ENCODE peak calls at places on chromosomes 3 and 15, in seven cellular contexts. One of them, this sample, is unnamed.

GRCh38 chr3:100400782-100401673 is at the start of the genes LNP1 and TOMM70:
- DNase-seq in HL-60: peak
- DNase-seq in prostate gland: peak
- DNase-seq in psoas muscle: peak
- DNase-seq in body of pancreas: peak
- DNase-seq in CD8-positive, alpha-beta T cell: peak
- DNase-seq in testis: peak
- DNase-seq in this sample: peak

GRCh38 chr3:29646042-29646441 is 365.2 kb downstream of the RBMS3 start:
- DNase-seq in HL-60: no peak
- DNase-seq in prostate gland: no peak
- DNase-seq in psoas muscle: no peak
- DNase-seq in body of pancreas: no peak
- DNase-seq in CD8-positive, alpha-beta T cell: no peak
- DNase-seq in testis: no peak
- DNase-seq in this sample: no peak

GRCh38 chr3:183293966-183294365 is 40.9 kb downstream of the B3GNT5 start:
- DNase-seq in HL-60: no peak
- DNase-seq in prostate gland: no peak
- DNase-seq in psoas muscle: no peak
- DNase-seq in body of pancreas: no peak
- DNase-seq in CD8-positive, alpha-beta T cell: no peak
- DNase-seq in testis: no peak
- DNase-seq in this sample: no peak

GRCh38 chr3:118480101-118480860 is 554.4 kb downstream of the IGSF11 start:
- DNase-seq in HL-60: no peak
- DNase-seq in prostate gland: no peak
- DNase-seq in psoas muscle: no peak
- DNase-seq in body of pancreas: no peak
- DNase-seq in CD8-positive, alpha-beta T cell: no peak
- DNase-seq in testis: no peak
- DNase-seq in this sample: no peak

GRCh38 chr3:194287977-194288706 is 63.0 kb downstream of the CPN2 start:
- DNase-seq in HL-60: no peak
- DNase-seq in prostate gland: no peak
- DNase-seq in psoas muscle: no peak
- DNase-seq in body of pancreas: peak
- DNase-seq in CD8-positive, alpha-beta T cell: no peak
- DNase-seq in testis: no peak
- DNase-seq in this sample: peak

GRCh38 chr3:190972840-190973270 is 110.4 kb upstream of the GMNC start:
- DNase-seq in HL-60: no peak
- DNase-seq in prostate gland: no peak
- DNase-seq in psoas muscle: no peak
- DNase-seq in body of pancreas: no peak
- DNase-seq in CD8-positive, alpha-beta T cell: no peak
- DNase-seq in testis: no peak
- DNase-seq in this sample: no peak

GRCh38 chr15:57566840-57567239 is 24.9 kb upstream of the MYZAP start:
- DNase-seq in HL-60: no peak
- DNase-seq in prostate gland: peak
- DNase-seq in psoas muscle: no peak
- DNase-seq in body of pancreas: peak
- DNase-seq in CD8-positive, alpha-beta T cell: no peak
- DNase-seq in testis: no peak
- DNase-seq in this sample: no peak

GRCh38 chr15:79595995-79596622 is 164.0 kb downstream of the MINAR1 start:
- DNase-seq in HL-60: peak
- DNase-seq in prostate gland: peak
- DNase-seq in psoas muscle: no peak
- DNase-seq in body of pancreas: peak
- DNase-seq in CD8-positive, alpha-beta T cell: peak
- DNase-seq in testis: peak
- DNase-seq in this sample: peak

GRCh38 chr3:94529821-94530220 is 467.0 kb downstream of the NSUN3 start:
- DNase-seq in HL-60: no peak
- DNase-seq in prostate gland: no peak
- DNase-seq in psoas muscle: no peak
- DNase-seq in body of pancreas: no peak
- DNase-seq in CD8-positive, alpha-beta T cell: no peak
- DNase-seq in testis: no peak
- DNase-seq in this sample: no peak

GRCh38 chr3:155079795-155080546 is at the start of gene MME:
- DNase-seq in HL-60: no peak
- DNase-seq in prostate gland: peak
- DNase-seq in psoas muscle: peak
- DNase-seq in body of pancreas: peak
- DNase-seq in CD8-positive, alpha-beta T cell: no peak
- DNase-seq in testis: peak
- DNase-seq in this sample: peak

DNA sequence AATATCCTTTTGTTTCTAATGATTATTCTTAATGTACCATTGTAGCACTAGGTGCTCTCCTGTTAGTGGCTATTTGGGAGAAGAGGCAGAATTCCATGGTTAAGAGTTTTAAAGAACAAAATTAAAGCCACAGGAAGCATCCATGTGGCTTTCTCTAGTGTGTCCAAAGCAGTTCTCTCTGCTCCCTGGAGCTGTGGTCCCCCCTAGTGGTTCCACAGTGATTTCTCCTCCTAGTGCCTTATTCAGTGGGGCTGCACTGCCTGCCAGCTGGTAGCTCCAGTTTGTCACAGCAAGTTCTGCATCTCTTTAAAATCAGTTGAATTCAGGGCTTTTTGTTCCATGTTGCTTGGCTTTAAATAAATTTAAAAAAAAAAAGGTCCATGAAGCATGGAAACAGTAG is 39.6 kb upstream of the FAM98B start:
- DNase-seq in HL-60: peak
- DNase-seq in prostate gland: no peak
- DNase-seq in psoas muscle: peak
- DNase-seq in body of pancreas: peak
- DNase-seq in CD8-positive, alpha-beta T cell: no peak
- DNase-seq in testis: peak
- DNase-seq in this sample: peak
- TF ChIP-seq CTCF in HL-60: no peak
- TF ChIP-seq CTCF in prostate gland: no peak
- TF ChIP-seq CTCF in psoas muscle: peak
- TF ChIP-seq CTCF in body of pancreas: peak
- TF ChIP-seq CTCF in CD8-positive, alpha-beta T cell: no peak
- TF ChIP-seq CTCF in testis: peak
- TF ChIP-seq CTCF in this sample: peak

GRCh38 chr3:119731545-119732343 is 28.9 kb downstream of the CFAP91 start:
- DNase-seq in HL-60: no peak
- DNase-seq in prostate gland: no peak
- DNase-seq in psoas muscle: no peak
- DNase-seq in body of pancreas: no peak
- DNase-seq in CD8-positive, alpha-beta T cell: no peak
- DNase-seq in testis: no peak
- DNase-seq in this sample: no peak
- H3K27ac ChIP-seq in HL-60: no peak
- H3K27ac ChIP-seq in prostate gland: no peak
- H3K27ac ChIP-seq in psoas muscle: peak
- H3K27ac ChIP-seq in body of pancreas: no peak
- H3K27ac ChIP-seq in CD8-positive, alpha-beta T cell: no peak
- H3K27ac ChIP-seq in testis: no peak
- H3K27ac ChIP-seq in this sample: peak

DNA sequence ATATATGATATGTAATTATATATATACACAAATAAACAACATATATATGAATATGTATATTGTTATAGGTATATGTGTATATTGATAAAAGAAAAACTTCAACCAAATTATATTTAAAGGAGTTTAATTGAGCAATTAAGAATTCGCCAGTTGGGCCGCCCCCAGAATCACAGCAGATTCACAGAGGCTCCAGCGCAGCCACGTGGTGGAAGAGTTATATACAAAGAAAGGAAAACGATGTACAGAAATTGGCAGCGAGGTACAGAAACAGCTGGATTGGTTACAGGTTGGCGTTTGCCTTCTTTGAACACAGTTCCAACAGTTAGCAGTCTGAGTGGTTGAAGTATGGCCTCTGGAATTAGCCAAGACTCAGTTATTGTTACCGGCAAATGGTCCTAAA is 137.3 kb upstream of the SLC24A5 start:
- DNase-seq in HL-60: no peak
- DNase-seq in prostate gland: no peak
- DNase-seq in psoas muscle: no peak
- DNase-seq in body of pancreas: no peak
- DNase-seq in CD8-positive, alpha-beta T cell: no peak
- DNase-seq in testis: no peak
- DNase-seq in this sample: no peak
- TF ChIP-seq CTCF in HL-60: no peak
- TF ChIP-seq CTCF in prostate gland: no peak
- TF ChIP-seq CTCF in psoas muscle: no peak
- TF ChIP-seq CTCF in body of pancreas: no peak
- TF ChIP-seq CTCF in CD8-positive, alpha-beta T cell: no peak
- TF ChIP-seq CTCF in testis: no peak
- TF ChIP-seq CTCF in this sample: peak

DNA sequence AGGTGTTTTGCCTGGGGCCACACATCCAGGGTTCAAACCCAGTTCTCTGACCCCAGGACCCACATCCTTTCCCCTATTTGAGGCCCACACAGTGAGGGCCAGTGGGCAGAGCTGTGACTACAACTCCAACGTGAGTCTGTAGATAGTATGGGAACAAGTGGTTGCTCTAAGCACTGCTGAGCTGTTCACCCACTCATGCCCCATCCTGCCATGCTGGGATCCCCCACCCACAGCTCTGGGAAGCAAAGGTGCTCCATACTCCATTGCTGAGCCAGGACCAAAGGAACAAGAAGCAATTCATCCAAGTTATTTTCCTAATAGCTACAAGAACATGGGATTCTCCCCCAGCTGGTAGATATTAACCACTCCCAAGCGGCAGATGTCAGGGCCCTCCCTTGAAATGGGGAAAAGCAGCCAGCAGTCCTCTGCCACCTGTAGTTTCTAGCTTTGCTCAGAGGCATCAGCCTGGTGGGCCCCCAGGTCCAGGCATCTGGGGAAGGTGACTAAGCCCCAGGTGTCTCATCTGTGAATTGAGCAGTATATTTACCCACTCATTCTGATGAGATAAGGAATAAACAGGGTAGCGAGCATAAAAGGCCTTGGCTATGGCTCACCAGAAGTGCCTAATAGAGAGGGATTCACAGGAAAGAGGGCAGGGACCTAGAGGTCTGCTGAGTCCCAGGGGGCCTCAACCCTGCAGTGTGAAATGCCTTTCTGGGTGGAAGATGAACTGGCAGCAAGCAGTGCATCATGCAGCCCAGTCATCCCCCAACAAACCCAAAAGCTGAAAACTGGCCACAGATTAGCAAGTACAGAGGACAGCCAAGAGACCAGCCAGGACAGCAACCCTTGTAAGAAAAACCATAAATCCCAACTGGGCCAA is 33.4 kb downstream of the POC1A start:
- DNase-seq in HL-60: no peak
- DNase-seq in prostate gland: no peak
- DNase-seq in psoas muscle: peak
- DNase-seq in body of pancreas: no peak
- DNase-seq in CD8-positive, alpha-beta T cell: no peak
- DNase-seq in testis: no peak
- DNase-seq in this sample: no peak
- H3K27ac ChIP-seq in HL-60: peak
- H3K27ac ChIP-seq in prostate gland: no peak
- H3K27ac ChIP-seq in psoas muscle: peak
- H3K27ac ChIP-seq in body of pancreas: no peak
- H3K27ac ChIP-seq in CD8-positive, alpha-beta T cell: no peak
- H3K27ac ChIP-seq in testis: peak
- H3K27ac ChIP-seq in this sample: no peak

GRCh38 chr15:25345943-25346342 is 92.9 kb downstream of the UBE3A start:
- DNase-seq in HL-60: no peak
- DNase-seq in prostate gland: peak
- DNase-seq in psoas muscle: peak
- DNase-seq in body of pancreas: no peak
- DNase-seq in CD8-positive, alpha-beta T cell: no peak
- DNase-seq in testis: no peak
- DNase-seq in this sample: peak
- TF ChIP-seq CTCF in HL-60: no peak
- TF ChIP-seq CTCF in prostate gland: no peak
- TF ChIP-seq CTCF in psoas muscle: peak
- TF ChIP-seq CTCF in body of pancreas: no peak
- TF ChIP-seq CTCF in CD8-positive, alpha-beta T cell: no peak
- TF ChIP-seq CTCF in testis: no peak
- TF ChIP-seq CTCF in this sample: peak

GRCh38 chr15:65383991-65384390 is 6.2 kb upstream of the IGDCC3 start:
- DNase-seq in HL-60: no peak
- DNase-seq in prostate gland: no peak
- DNase-seq in psoas muscle: no peak
- DNase-seq in body of pancreas: no peak
- DNase-seq in CD8-positive, alpha-beta T cell: no peak
- DNase-seq in testis: no peak
- DNase-seq in this sample: no peak

GRCh38 chr15:65385868-65386253 is 8.1 kb upstream of the IGDCC3 start:
- DNase-seq in HL-60: no peak
- DNase-seq in prostate gland: no peak
- DNase-seq in psoas muscle: no peak
- DNase-seq in body of pancreas: no peak
- DNase-seq in CD8-positive, alpha-beta T cell: no peak
- DNase-seq in testis: peak
- DNase-seq in this sample: no peak

GRCh38 chr15:65384505-65384894 is 6.7 kb upstream of the IGDCC3 start:
- DNase-seq in HL-60: no peak
- DNase-seq in prostate gland: no peak
- DNase-seq in psoas muscle: no peak
- DNase-seq in body of pancreas: no peak
- DNase-seq in CD8-positive, alpha-beta T cell: no peak
- DNase-seq in testis: no peak
- DNase-seq in this sample: no peak

GRCh38 chr15:65386376-65386775 is 8.6 kb upstream of the IGDCC3 start:
- DNase-seq in HL-60: no peak
- DNase-seq in prostate gland: no peak
- DNase-seq in psoas muscle: peak
- DNase-seq in body of pancreas: no peak
- DNase-seq in CD8-positive, alpha-beta T cell: no peak
- DNase-seq in testis: no peak
- DNase-seq in this sample: no peak

DNA sequence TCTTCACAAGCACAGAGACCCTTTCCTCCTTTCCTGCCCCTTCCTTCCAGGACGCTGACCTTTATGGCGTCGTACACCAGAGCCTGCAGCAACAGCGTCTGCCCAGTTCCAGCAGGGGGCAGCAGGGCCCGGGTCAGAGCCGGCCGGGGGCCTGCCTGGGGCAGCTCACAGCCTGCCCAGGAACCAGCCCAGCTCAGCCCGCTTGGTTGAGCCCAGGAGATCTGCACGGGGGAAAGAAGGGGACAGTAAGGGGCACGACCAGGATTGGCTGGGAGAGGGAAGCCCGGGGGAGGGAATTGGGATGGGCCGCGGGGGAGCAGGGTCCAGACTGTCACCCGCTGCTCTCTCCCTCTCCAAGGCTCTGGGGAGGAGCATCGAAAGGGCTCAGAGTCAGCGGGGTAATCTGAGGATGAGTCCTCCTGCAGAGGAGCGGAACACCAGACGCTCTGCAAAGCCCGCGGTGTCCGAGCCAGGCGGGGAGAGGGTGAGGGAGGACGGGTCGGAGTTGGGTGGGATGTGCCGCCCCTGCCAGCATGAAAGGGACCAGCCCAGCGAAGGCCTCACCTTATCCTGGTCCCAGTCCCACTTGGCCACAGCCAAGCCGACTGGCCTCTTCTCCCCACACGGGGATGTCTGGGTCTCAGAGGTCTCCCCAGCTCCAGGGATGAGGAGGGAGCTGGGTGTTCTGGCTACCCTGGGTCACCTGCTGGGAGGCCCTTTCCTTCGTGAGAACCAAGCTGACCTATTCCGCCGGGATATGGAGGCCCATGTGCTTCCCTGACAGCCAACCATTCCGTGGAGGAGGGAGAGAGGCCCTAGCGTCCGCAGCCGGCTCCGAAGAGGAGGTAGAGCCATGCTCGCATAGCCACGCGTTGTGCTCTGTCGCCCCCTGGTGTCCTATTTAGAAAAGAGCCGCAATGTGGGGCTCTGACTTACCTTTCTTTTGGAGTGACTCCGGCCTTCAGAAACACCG is 7.4 kb upstream of the IGDCC3 start:
- DNase-seq in HL-60: peak
- DNase-seq in prostate gland: peak
- DNase-seq in psoas muscle: peak
- DNase-seq in body of pancreas: peak
- DNase-seq in CD8-positive, alpha-beta T cell: peak
- DNase-seq in testis: peak
- DNase-seq in this sample: peak
- H3K27ac ChIP-seq in HL-60: no peak
- H3K27ac ChIP-seq in prostate gland: no peak
- H3K27ac ChIP-seq in psoas muscle: peak
- H3K27ac ChIP-seq in body of pancreas: no peak
- H3K27ac ChIP-seq in CD8-positive, alpha-beta T cell: peak
- H3K27ac ChIP-seq in testis: peak
- H3K27ac ChIP-seq in this sample: no peak